ENCODE peak calls at places on chromosomes 6 and 20, in four cellular contexts. One of them, this sample, is unnamed.

GRCh38 chr6:56798163-56798562 is 155.5 kb upstream of the DST start:
- DNase-seq in amniotic epithelial cell: peak
- DNase-seq in activated T-cell treated with anti-CD3 and anti-CD28 coated beads, Interleukin-2, amount 50 U/mL, for 72 hours: no peak
- DNase-seq in SW 1271: no peak
- DNase-seq in this sample: peak

GRCh38 chr6:467671-468082 is 76.1 kb downstream of the IRF4 start:
- DNase-seq in SW 1271: no peak
- DNase-seq in amniotic epithelial cell: no peak
- DNase-seq in activated T-cell treated with anti-CD3 and anti-CD28 coated beads, Interleukin-2, amount 50 U/mL, for 72 hours: peak
- DNase-seq in this sample: no peak

GRCh38 chr6:3292431-3293197 is 33.9 kb downstream of the PSMG4 start:
- DNase-seq in activated T-cell treated with anti-CD3 and anti-CD28 coated beads, Interleukin-2, amount 50 U/mL, for 72 hours: no peak
- DNase-seq in SW 1271: no peak
- DNase-seq in amniotic epithelial cell: no peak
- DNase-seq in this sample: no peak

GRCh38 chr6:108732101-108732870 is 115.9 kb upstream of the ARMC2 start:
- DNase-seq in activated T-cell treated with anti-CD3 and anti-CD28 coated beads, Interleukin-2, amount 50 U/mL, for 72 hours: no peak
- DNase-seq in amniotic epithelial cell: peak
- DNase-seq in SW 1271: peak
- DNase-seq in this sample: no peak

GRCh38 chr6:166314454-166314853 is 6.3 kb upstream of the PRR18 start:
- DNase-seq in amniotic epithelial cell: no peak
- DNase-seq in activated T-cell treated with anti-CD3 and anti-CD28 coated beads, Interleukin-2, amount 50 U/mL, for 72 hours: no peak
- DNase-seq in SW 1271: no peak
- DNase-seq in this sample: no peak

GRCh38 chr6:145699462-145699861 is 35.9 kb downstream of the EPM2A start:
- DNase-seq in amniotic epithelial cell: peak
- DNase-seq in activated T-cell treated with anti-CD3 and anti-CD28 coated beads, Interleukin-2, amount 50 U/mL, for 72 hours: no peak
- DNase-seq in SW 1271: peak
- DNase-seq in this sample: peak

GRCh38 chr6:90274481-90275030 is 22.1 kb downstream of the BACH2 start:
- DNase-seq in activated T-cell treated with anti-CD3 and anti-CD28 coated beads, Interleukin-2, amount 50 U/mL, for 72 hours: peak
- DNase-seq in amniotic epithelial cell: no peak
- DNase-seq in SW 1271: no peak
- DNase-seq in this sample: no peak

GRCh38 chr20:20939006-20939405 is 167.2 kb downstream of the LINC00237 start:
- DNase-seq in amniotic epithelial cell: no peak
- DNase-seq in activated T-cell treated with anti-CD3 and anti-CD28 coated beads, Interleukin-2, amount 50 U/mL, for 72 hours: no peak
- DNase-seq in SW 1271: no peak
- DNase-seq in this sample: no peak

GRCh38 chr6:130178692-130179091 is 44.1 kb downstream of the SAMD3 start:
- DNase-seq in amniotic epithelial cell: peak
- DNase-seq in SW 1271: peak
- DNase-seq in activated T-cell treated with anti-CD3 and anti-CD28 coated beads, Interleukin-2, amount 50 U/mL, for 72 hours: no peak
- DNase-seq in this sample: peak

GRCh38 chr6:73585566-73586415 is 65.0 kb upstream of the EEF1A1 start:
- DNase-seq in activated T-cell treated with anti-CD3 and anti-CD28 coated beads, Interleukin-2, amount 50 U/mL, for 72 hours: peak
- DNase-seq in SW 1271: peak
- DNase-seq in amniotic epithelial cell: peak
- DNase-seq in this sample: peak

GRCh38 chr20:34713194-34713943 is 9.2 kb downstream of the TP53INP2 start:
- DNase-seq in amniotic epithelial cell: peak
- DNase-seq in SW 1271: peak
- DNase-seq in activated T-cell treated with anti-CD3 and anti-CD28 coated beads, Interleukin-2, amount 50 U/mL, for 72 hours: peak
- DNase-seq in this sample: peak

GRCh38 chr6:43228951-43229802 is at the start of gene DNPH1:
- DNase-seq in activated T-cell treated with anti-CD3 and anti-CD28 coated beads, Interleukin-2, amount 50 U/mL, for 72 hours: peak
- DNase-seq in amniotic epithelial cell: peak
- DNase-seq in SW 1271: peak
- DNase-seq in this sample: peak

GRCh38 chr6:33926451-33926850 is 122.6 kb upstream of the MLN start:
- DNase-seq in SW 1271: peak
- DNase-seq in amniotic epithelial cell: peak
- DNase-seq in activated T-cell treated with anti-CD3 and anti-CD28 coated beads, Interleukin-2, amount 50 U/mL, for 72 hours: no peak
- DNase-seq in this sample: peak

GRCh38 chr20:1823421-1823892 is 71.8 kb upstream of the SIRPA start:
- DNase-seq in activated T-cell treated with anti-CD3 and anti-CD28 coated beads, Interleukin-2, amount 50 U/mL, for 72 hours: no peak
- DNase-seq in amniotic epithelial cell: no peak
- DNase-seq in SW 1271: no peak
- DNase-seq in this sample: no peak

GRCh38 chr6:143227675-143228074 is 167.0 kb downstream of the AIG1 start:
- DNase-seq in SW 1271: no peak
- DNase-seq in activated T-cell treated with anti-CD3 and anti-CD28 coated beads, Interleukin-2, amount 50 U/mL, for 72 hours: no peak
- DNase-seq in amniotic epithelial cell: no peak
- DNase-seq in this sample: no peak